ENCODE peak calls at places on chromosomes 6 and 20, in six cellular contexts. Y is smooth muscle cell of the brain vasculature; M is activated T-cell treated with anti-CD3 and anti-CD28 coated beads for 1 hour; H is CD4-positive, CD25-positive, alpha-beta regulatory T cell; C is CD4-positive, alpha-beta memory T cell; K is stimulated activated CD4-positive, alpha-beta T cell treated with anti-CD3 and anti-CD28 coated beads, Interleukin-2, amount 100 ng/mL, for 48 hours. G is an unnamed sample.

GRCh38 chr6:26500102-26500501 is at the start of gene BTN1A1:
- DNase-seq in K (no peak), H (no peak), C (no peak), Y (no peak), M (no peak), G (no peak)

GRCh38 chr6:155587817-155588216 is 132.2 kb upstream of the NOX3 start:
- DNase-seq in K (no peak), C (no peak), Y (no peak), H (no peak), M (no peak), G (no peak)

GRCh38 chr6:166449641-166450040 is 66.9 kb upstream of the MPC1 start:
- DNase-seq in C (no peak), Y (no peak), M (no peak), K (no peak), H (no peak), G (no peak)

GRCh38 chr6:142356271-142356938 is 54.6 kb downstream of the ADGRG6 start:
- DNase-seq in H (no peak), C (no peak), M (no peak), K (no peak), Y (no peak), G (no peak)

GRCh38 chr6:64266351-64266821 is 630.8 kb downstream of the PHF3 start:
- DNase-seq in C (no peak), M (no peak), Y (no peak), K (no peak), H (no peak), G (no peak)

GRCh38 chr20:25246182-25246943 is 1.5 kb upstream of the PYGB start:
- DNase-seq in K (no peak), H (no peak), C (no peak), Y (no peak), M (no peak), G (no peak)

GRCh38 chr6:1190361-1190760 is 121.5 kb upstream of the FOXQ1 start:
- DNase-seq in M (no peak), Y (no peak), K (no peak), C (no peak), H (no peak), G (no peak)

GRCh38 chr6:32255212-32256153 is 31.6 kb upstream of the NOTCH4 start:
- DNase-seq in K (peak; percentile 52), M (peak; percentile 30), C (peak; percentile 41), H (peak; percentile 31), Y (peak; percentile 77), G (peak; percentile 60)

GRCh38 chr20:35263609-35264223 is 14.2 kb downstream of the MMP24OS start:
- DNase-seq in K (no peak), C (no peak), Y (no peak), M (no peak), H (no peak), G (no peak)

GRCh38 chr20:258963-259362 is 1.4 kb downstream of the DEFB132 start:
- DNase-seq in M (no peak), K (no peak), H (no peak), Y (no peak), C (no peak), G (no peak)

GRCh38 chr6:118581489-118581959 is 33.4 kb downstream of the PLN start:
- DNase-seq in C (no peak), Y (no peak), H (no peak), M (no peak), K (no peak), G (no peak)

GRCh38 chr6:153129873-153130514 is 1.1 kb downstream of the RGS17 start:
- DNase-seq in K (no peak), H (no peak), M (no peak), C (no peak), Y (no peak), G (no peak)

GRCh38 chr6:110430236-110430635 is 14.9 kb upstream of the DDO start:
- DNase-seq in K (no peak), H (no peak), Y (no peak), C (no peak), M (no peak), G (no peak)

GRCh38 chr6:166412156-166412910 is 29.6 kb upstream of the MPC1 start:
- DNase-seq in H (no peak), C (no peak), Y (no peak), M (no peak), K (no peak), G (no peak)

GRCh38 chr20:32971703-32972161 is 32.5 kb downstream of the SUN5 start:
- DNase-seq in C (no peak), H (no peak), M (no peak), K (no peak), Y (no peak), G (no peak)

GRCh38 chr6:30870546-30870945 is 13.8 kb upstream of the DDR1 start:
- DNase-seq in Y (no peak), M (no peak), C (no peak), K (no peak), H (no peak), G (no peak)

GRCh38 chr6:89711801-89712200 is 73.3 kb upstream of the LYRM2 start:
- DNase-seq in Y (no peak), K (no peak), M (no peak), C (no peak), H (no peak), G (no peak)

GRCh38 chr6:98648211-98648914 is 186.0 kb upstream of the POU3F2 start:
- DNase-seq in K (no peak), H (no peak), C (no peak), Y (no peak), M (no peak), G (no peak)

GRCh38 chr20:24109537-24109936 is 121.0 kb upstream of the GGTLC1 start:
- DNase-seq in K (no peak), H (no peak), M (no peak), Y (no peak), C (peak; percentile 11), G (no peak)

GRCh38 chr6:156848123-156848522 is 70.9 kb downstream of the ARID1B start:
- DNase-seq in C (no peak), K (no peak), H (no peak), Y (no peak), M (no peak), G (no peak)

GRCh38 chr6:17354700-17355403 is 38.5 kb upstream of the CAP2 start:
- DNase-seq in C (no peak), K (no peak), Y (no peak), M (no peak), H (no peak), G (no peak)

GRCh38 chr6:112906737-112907136 is 559.6 kb downstream of the RFPL4B start:
- DNase-seq in K (no peak), H (no peak), C (no peak), Y (peak; percentile 96), M (no peak), G (no peak)

GRCh38 chr6:159633196-159633595 is 59.8 kb downstream of the SOD2 start:
- DNase-seq in C (no peak), K (no peak), H (no peak), M (no peak), Y (no peak), G (no peak)

GRCh38 chr6:139443226-139444112 is 69.0 kb upstream of the CITED2 start:
- DNase-seq in H (no peak), K (no peak), M (no peak), C (no peak), Y (no peak), G (no peak)

GRCh38 chr6:25312034-25312620 is 33.0 kb downstream of the CARMIL1 start:
- DNase-seq in Y (no peak), M (no peak), C (no peak), K (no peak), H (no peak), G (no peak)

G was measured in NCI-H1930.